ENCODE peak calls at places on chromosomes 6 and 20, in seven cellular contexts. H is effector memory CD8-positive, alpha-beta T cell; R is activated CD8-positive, alpha-beta memory T cell treated with anti-CD3 and anti-CD28 coated beads, Interleukin-2, amount 50 U/mL, for 48 hours; Z is glutamatergic neuron; O is GM06990; B is AG04450; S is astrocyte of the spinal cord. X is an unnamed sample.

GRCh38 chr6:169620171-169621125 is 81.4 kb downstream of the WDR27 start:
- DNase-seq in H (no peak), R (no peak), Z (no peak), O (no peak), B (peak; percentile 47), S (peak; percentile 53), X (no peak)

GRCh38 chr6:91653954-91654843 is 1067.3 kb upstream of the MAP3K7 start:
- DNase-seq in H (no peak), R (no peak), Z (peak; percentile 37), O (no peak), B (no peak), S (no peak), X (no peak)

GRCh38 chr6:20377623-20378265 is 23.9 kb upstream of the E2F3 start:
- DNase-seq in H (no peak), R (no peak), Z (no peak), O (no peak), B (peak; percentile 53), S (peak; percentile 48), X (no peak)

GRCh38 chr6:45923831-45924391 is 91.7 kb downstream of the CLIC5 start:
- DNase-seq in H (no peak), R (peak; percentile 69), Z (no peak), O (peak; percentile 37), B (peak; percentile 32), S (peak; percentile 54), X (no peak)

GRCh38 chr20:19741914-19742313 is 16.1 kb upstream of the RIN2 start:
- DNase-seq in H (no peak), R (no peak), Z (no peak), O (no peak), B (no peak), S (no peak), X (no peak)

GRCh38 chr6:11202513-11203305 is 29.8 kb downstream of the NEDD9 start:
- DNase-seq in H (peak; percentile 42), R (no peak), Z (no peak), O (no peak), B (no peak), S (peak; percentile 82), X (no peak)

GRCh38 chr20:46230811-46231282 is 77.5 kb downstream of the CDH22 start:
- DNase-seq in H (no peak), R (no peak), Z (no peak), O (no peak), B (no peak), S (peak; percentile 39), X (no peak)

GRCh38 chr6:44151348-44152108 is 7.1 kb upstream of the CAPN11 start:
- DNase-seq in H (peak; percentile 84), R (peak; percentile 98), Z (peak; percentile 92), O (peak; percentile 79), B (no peak), S (peak; percentile 47), X (peak; percentile 75)

GRCh38 chr6:83436674-83437073 is 5.8 kb upstream of the ME1 start:
- DNase-seq in H (no peak), R (no peak), Z (no peak), O (no peak), B (no peak), S (no peak), X (no peak)

GRCh38 chr6:3919130-3919628 is 70.0 kb downstream of the FAM50B start:
- DNase-seq in H (no peak), R (no peak), Z (no peak), O (no peak), B (no peak), S (no peak), X (peak; percentile 79)

GRCh38 chr20:40678286-40678835 is 10.7 kb downstream of the MAFB start:
- DNase-seq in H (no peak), R (no peak), Z (no peak), O (no peak), B (no peak), S (no peak), X (no peak)

GRCh38 chr6:159729598-159729997 is 2.3 kb downstream of the WTAP start:
- DNase-seq in H (no peak), R (no peak), Z (no peak), O (no peak), B (no peak), S (peak; percentile 25), X (no peak)

GRCh38 chr20:38290829-38291581 is 13.0 kb upstream of the BPI start:
- DNase-seq in H (no peak), R (no peak), Z (no peak), O (no peak), B (peak; percentile 61), S (peak; percentile 98), X (no peak)

GRCh38 chr6:66897576-66897975 is 1190.5 kb upstream of the EYS start:
- DNase-seq in H (no peak), R (no peak), Z (no peak), O (no peak), B (no peak), S (peak; percentile 53), X (no peak)

GRCh38 chr6:81450180-81450579 is 302.3 kb downstream of the TENT5A start:
- DNase-seq in H (no peak), R (no peak), Z (no peak), O (no peak), B (peak; percentile 15), S (peak; percentile 25), X (no peak)

GRCh38 chr6:47360388-47360787 is 50.7 kb upstream of the TNFRSF21 start:
- DNase-seq in H (no peak), R (no peak), Z (no peak), O (peak; percentile 58), B (no peak), S (no peak), X (no peak)

GRCh38 chr6:6931047-6932025 is 176.4 kb upstream of the RREB1 start:
- DNase-seq in H (no peak), R (no peak), Z (no peak), O (no peak), B (no peak), S (no peak), X (no peak)

GRCh38 chr6:2797564-2798014 is 32.4 kb downstream of the WRNIP1 start:
- DNase-seq in H (no peak), R (no peak), Z (no peak), O (no peak), B (no peak), S (no peak), X (peak; percentile 22)

GRCh38 chr20:12581644-12582350 is 427.0 kb upstream of the SPTLC3 start:
- DNase-seq in H (no peak), R (no peak), Z (no peak), O (no peak), B (no peak), S (no peak), X (no peak)

X was measured in lung.